ENCODE peak calls at places on chromosomes 5 and 9, in eight cellular contexts. R is psoas muscle; K is choroid plexus epithelial cell; X is brain microvascular endothelial cell; U is CD8-positive, alpha-beta T cell; C is upper lobe of right lung; T is lower leg skin; E is A549. V is an unnamed sample.

GRCh38 chr5:149485655-149486615 is 65.3 kb downstream of the CSNK1A1 start:
- DNase-seq in C (no peak), R (peak), K (peak), U (no peak), E (peak), X (peak), T (peak), V (peak)

GRCh38 chr9:121746411-121746810 is 95.0 kb downstream of the DAB2IP start:
- DNase-seq in U (no peak), E (no peak), C (no peak), R (no peak), K (no peak), X (no peak), T (no peak), V (no peak)

GRCh38 chr9:5879419-5880181 is 11.1 kb upstream of the MLANA start:
- DNase-seq in K (peak), X (peak), R (no peak), C (no peak), T (peak), U (no peak), E (peak), V (peak)

GRCh38 chr5:104840284-104840683 is 1277.7 kb upstream of the NUDT12 start:
- DNase-seq in T (no peak), R (no peak), X (no peak), U (no peak), C (no peak), E (no peak), K (no peak), V (no peak)

GRCh38 chr5:3594514-3595101 is 1.0 kb upstream of the IRX1 start:
- DNase-seq in R (no peak), C (no peak), T (no peak), E (peak), U (no peak), X (no peak), K (no peak), V (no peak)

GRCh38 chr5:10534491-10535236 is 29.2 kb upstream of the ANKRD33B start:
- DNase-seq in R (no peak), E (no peak), K (no peak), C (peak), U (no peak), T (no peak), X (no peak), V (no peak)

GRCh38 chr9:42852133-42852532 is 668.7 kb downstream of the SPATA31A6 start:
- DNase-seq in R (peak), E (peak), X (no peak), C (peak), T (no peak), U (no peak), K (peak), V (no peak)

GRCh38 chr5:115342593-115343377 is 46.3 kb upstream of the CCDC112 start:
- DNase-seq in X (no peak), T (no peak), C (no peak), E (no peak), U (no peak), R (no peak), K (peak), V (no peak)

GRCh38 chr5:166102947-166103346 is 2188.5 kb upstream of the WWC1 start:
- DNase-seq in R (no peak), C (no peak), U (no peak), T (no peak), K (no peak), X (no peak), E (no peak), V (no peak)

GRCh38 chr5:16546712-16547111 is 70.1 kb downstream of the RETREG1 start:
- DNase-seq in T (no peak), X (no peak), U (no peak), C (no peak), E (no peak), K (peak), R (no peak), V (no peak)

GRCh38 chr5:122705876-122706275 is 69.0 kb upstream of the SNX2 start:
- DNase-seq in R (no peak), E (no peak), X (peak), K (peak), C (no peak), U (no peak), T (no peak), V (no peak)

GRCh38 chr9:134707031-134707680 is 65.6 kb downstream of the COL5A1 start:
- DNase-seq in X (peak), R (peak), C (no peak), T (no peak), U (no peak), K (peak), E (no peak), V (no peak)

GRCh38 chr9:126971261-126971660 is 56.7 kb downstream of the RALGPS1 start:
- DNase-seq in X (no peak), R (no peak), U (no peak), E (no peak), T (no peak), C (no peak), K (no peak), V (no peak)

GRCh38 chr9:122214507-122214906 is 14.2 kb downstream of the LHX6 start:
- DNase-seq in K (no peak), X (no peak), E (no peak), U (no peak), T (no peak), R (no peak), C (no peak), V (no peak)

GRCh38 chr5:122766130-122766529 is 8.8 kb upstream of the SNX2 start:
- DNase-seq in U (no peak), T (no peak), K (no peak), X (no peak), E (no peak), C (no peak), R (no peak), V (no peak)

GRCh38 chr5:79990598-79991507 is at the start of gene MTX3:
- DNase-seq in C (peak), E (peak), X (peak), K (peak), R (peak), T (peak), U (peak), V (peak)

GRCh38 chr9:133344071-133344470 is 3.9 kb downstream of the MED22 start:
- DNase-seq in R (no peak), U (no peak), E (no peak), C (no peak), K (no peak), X (no peak), T (no peak), V (no peak)

DNA sequence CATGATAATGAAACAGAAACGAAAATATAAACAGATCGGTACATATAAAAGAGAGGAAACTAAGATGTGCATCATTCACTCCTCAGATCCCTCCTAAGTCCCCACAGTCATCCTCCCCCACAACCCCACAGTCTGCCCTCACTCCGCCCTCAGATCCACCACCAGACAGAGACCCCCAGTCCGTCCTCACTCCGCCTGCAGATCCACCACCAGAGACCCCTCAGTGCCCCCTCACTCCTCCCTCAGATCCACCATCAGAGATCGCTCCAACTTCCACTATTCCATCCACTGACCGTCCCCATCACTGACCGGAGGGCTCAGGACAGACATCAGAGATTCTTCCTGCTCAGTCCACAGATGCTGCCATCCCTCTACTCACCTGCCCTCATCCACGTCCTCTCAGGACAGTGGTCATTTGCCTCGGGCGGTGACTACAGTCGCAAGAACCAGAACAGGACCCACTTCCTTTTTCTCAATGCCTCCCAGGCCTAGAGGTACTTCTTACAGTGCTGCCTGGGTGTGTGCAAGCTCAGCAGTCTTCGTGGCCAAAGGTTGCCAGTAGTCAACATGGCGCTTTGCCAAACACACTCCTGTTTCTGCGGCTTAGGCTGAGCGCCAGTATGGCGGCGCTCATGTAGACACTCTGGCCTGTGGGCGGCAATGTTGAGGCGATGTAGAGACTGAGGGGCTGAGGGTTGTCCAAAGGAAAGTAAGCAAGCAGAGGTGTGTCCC is 8.3 kb upstream of the SPATA31C1 start:
- DNase-seq in K (no peak), T (peak), C (no peak), U (no peak), E (peak), X (no peak), R (no peak), V (no peak)
- TF ChIP-seq CTCF in K (no peak), T (no peak), C (no peak), U (no peak), E (no peak), X (no peak), R (no peak), V (no peak)

GRCh38 chr5:137201876-137202275 is 297.2 kb downstream of the SPOCK1 start:
- DNase-seq in E (peak), X (peak), T (no peak), K (peak), C (no peak), U (no peak), R (peak), V (no peak)

GRCh38 chr5:137199966-137200365 is 299.2 kb downstream of the SPOCK1 start:
- DNase-seq in C (no peak), R (no peak), K (peak), T (no peak), U (no peak), X (peak), E (peak), V (no peak)

GRCh38 chr5:137199201-137199600 is 299.9 kb downstream of the SPOCK1 start:
- DNase-seq in X (no peak), T (no peak), R (no peak), U (no peak), K (no peak), E (no peak), C (no peak), V (no peak)

GRCh38 chr5:137203011-137203632 is 296.0 kb downstream of the SPOCK1 start:
- DNase-seq in U (no peak), K (no peak), E (no peak), R (no peak), C (no peak), X (no peak), T (no peak), V (no peak)

DNA sequence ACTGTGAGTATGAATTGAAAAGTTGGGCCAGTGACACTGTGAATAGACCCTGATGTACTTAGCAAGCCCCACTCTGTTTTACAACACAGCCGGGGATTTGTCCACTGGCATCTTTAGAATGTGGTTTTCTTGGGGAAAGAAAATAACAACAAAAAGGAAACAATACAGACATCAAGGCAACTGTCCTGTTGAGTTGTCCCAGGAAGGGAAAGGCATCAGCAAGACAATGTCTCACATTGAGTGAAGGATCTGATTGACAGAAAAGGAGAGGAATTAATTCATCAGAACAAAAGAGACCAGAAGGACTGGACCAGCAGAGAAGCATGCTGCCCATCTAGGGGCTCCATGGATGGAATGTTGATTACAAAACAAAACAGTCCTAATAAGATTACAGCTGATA is 298.2 kb downstream of the SPOCK1 start:
- DNase-seq in T (no peak), U (no peak), K (no peak), E (no peak), X (no peak), R (no peak), C (no peak), V (no peak)
- TF ChIP-seq CTCF in T (no peak), U (no peak), K (no peak), E (no peak), X (no peak), R (no peak), C (no peak), V (no peak)

DNA sequence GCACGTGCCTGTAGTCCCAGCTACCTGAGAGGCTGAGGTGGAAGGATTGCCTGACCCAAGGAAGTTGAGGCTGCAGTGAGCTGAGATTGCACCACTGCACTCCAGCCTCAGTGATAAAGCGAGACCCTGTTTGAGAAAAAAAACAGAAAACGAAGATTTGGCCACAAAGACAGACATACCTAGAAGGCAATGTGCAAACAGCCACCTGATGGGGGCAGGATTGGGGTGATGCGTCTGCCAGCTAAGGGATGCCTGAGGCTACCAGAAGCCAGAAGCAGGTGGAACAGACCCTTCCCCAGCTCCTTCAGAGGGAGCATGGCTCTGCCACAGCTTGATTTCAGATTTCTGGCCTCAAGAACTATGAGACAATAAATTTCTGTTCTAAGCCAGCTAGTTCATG is 2.9 kb downstream of the HIGD2A start:
- DNase-seq in E (no peak), U (no peak), T (no peak), X (no peak), R (no peak), C (no peak), K (no peak), V (no peak)
- TF ChIP-seq CTCF in E (no peak), U (no peak), T (no peak), X (no peak), R (no peak), C (no peak), K (no peak), V (no peak)

DNA sequence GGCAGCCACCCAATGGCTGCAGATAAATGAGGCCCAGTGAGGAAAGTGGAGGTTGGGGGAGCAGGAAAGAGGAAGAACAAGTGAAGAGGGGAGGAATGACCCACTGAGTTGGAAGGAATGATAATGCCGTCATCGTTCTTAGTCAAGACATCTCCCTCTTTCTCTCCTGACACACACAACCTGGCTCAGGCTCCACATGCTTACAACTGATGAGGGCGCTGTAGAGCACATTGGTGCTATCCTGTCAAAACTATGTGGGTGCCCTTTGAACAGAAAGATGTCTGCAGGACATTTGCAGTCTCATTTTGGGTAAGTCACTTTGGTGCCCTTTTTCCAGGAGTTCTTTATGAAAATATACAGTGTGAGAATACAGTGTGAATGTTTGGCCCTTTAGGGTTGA is 5.9 kb downstream of the IFNW1 start:
- DNase-seq in U (no peak), X (no peak), E (no peak), K (no peak), C (no peak), T (no peak), R (no peak), V (no peak)
- TF ChIP-seq CTCF in U (no peak), X (no peak), E (no peak), K (no peak), C (no peak), T (no peak), R (no peak), V (no peak)

GRCh38 chr9:73667749-73668148 is 516.1 kb downstream of the ANXA1 start:
- DNase-seq in U (no peak), E (peak), R (no peak), T (no peak), K (peak), X (no peak), C (no peak), V (no peak)
- TF ChIP-seq CTCF in U (no peak), E (no peak), R (no peak), T (no peak), K (peak), X (peak), C (no peak), V (peak)